ENCODE peak calls at places on chromosomes 11 and 22, in five cellular contexts. B is head of caudate nucleus; H is stimulated activated CD4-positive, alpha-beta T cell treated with anti-CD3 and anti-CD28 coated beads, Interleukin-12 subunit alpha, Interleukin-12 subunit beta, amount 100 ng/mL, for 4 hours; R is dorsolateral prefrontal cortex; J is fibroblast of the aortic adventitia. S is an unnamed sample.

GRCh38 chr11:13366266-13367026 is 88.9 kb downstream of the BMAL1 start:
- DNase-seq in H (no peak), B (no peak), R (peak; percentile 63), J (no peak), S (no peak)

GRCh38 chr22:42983470-42983869 is 31.5 kb downstream of the PACSIN2 start:
- DNase-seq in J (no peak), B (no peak), R (no peak), H (no peak), S (no peak)

GRCh38 chr22:21741790-21742189 is 6.2 kb upstream of the YPEL1 start:
- DNase-seq in H (no peak), R (no peak), J (no peak), B (no peak), S (no peak)

GRCh38 chr11:71191201-71191600 is 61.2 kb downstream of the SHANK2 start:
- DNase-seq in J (no peak), H (no peak), B (no peak), R (no peak), S (no peak)

GRCh38 chr11:119474682-119475596 is 52.0 kb upstream of the THY1 start:
- DNase-seq in R (peak; percentile 79), H (peak; percentile 42), J (peak; percentile 92), B (peak; percentile 88), S (no peak)

GRCh38 chr11:8301622-8302021 is 37.9 kb upstream of the LMO1 start:
- DNase-seq in J (no peak), R (no peak), H (no peak), B (no peak), S (no peak)

GRCh38 chr11:108206171-108206570 is 16.3 kb downstream of the NPAT start:
- DNase-seq in R (no peak), H (no peak), B (no peak), J (peak; percentile 22), S (no peak)

GRCh38 chr11:111730871-111731591 is 35.2 kb downstream of the PPP2R1B start:
- DNase-seq in B (peak; percentile 50), J (peak; percentile 11), H (no peak), R (no peak), S (no peak)

GRCh38 chr11:21988477-21988876 is 204.4 kb upstream of the ANO5 start:
- DNase-seq in H (no peak), R (no peak), J (no peak), B (no peak), S (no peak)

GRCh38 chr11:66407651-66408050 is 13.2 kb upstream of the NPAS4 start:
- DNase-seq in H (no peak), B (no peak), R (no peak), J (no peak), S (no peak)

GRCh38 chr22:24807284-24807950 is 1.4 kb downstream of the SGSM1 start:
- DNase-seq in R (no peak), B (peak; percentile 35), J (no peak), H (no peak), S (no peak)

GRCh38 chr22:19800761-19801244 is 40.2 kb downstream of the TBX1 start:
- DNase-seq in R (no peak), J (peak; percentile 25), H (no peak), B (no peak), S (no peak)

GRCh38 chr22:49446145-49446758 is 381.4 kb downstream of the BRD1 start:
- DNase-seq in B (no peak), J (no peak), R (no peak), H (no peak), S (no peak)

S was measured in activated CD4-positive, CD25-positive, alpha-beta regulatory T cell.